ENCODE peak calls at places on chromosome 1, in five cellular contexts. V is GM23338, Z is PC-3, B is fibroblast of lung, K is H9. M is an unnamed sample. For H4K20me1, the result is how much of the 10 kb centered on the place peaks cover.

GRCh38 chr1:2528966-2529750 is 905 bp downstream of the HES5 start:
- DNase-seq in B (no peak), V (peak), Z (no peak), K (peak), M (peak)

GRCh38 chr1:39729030-39729429 is 9.7 kb upstream of the PPIE start:
- DNase-seq in V (no peak), B (peak), K (no peak), Z (peak), M (no peak)

GRCh38 chr1:234881893-234882771 is 246.5 kb downstream of the TOMM20 start:
- DNase-seq in K (no peak), B (no peak), Z (no peak), V (no peak), M (no peak)

GRCh38 chr1:52296345-52296744 is 69.7 kb downstream of the CC2D1B start:
- DNase-seq in Z (peak), K (no peak), V (peak), B (peak), M (peak)

GRCh38 chr1:42332877-42333276 is 2.2 kb downstream of the FOXJ3 start:
- DNase-seq in B (no peak), V (no peak), K (no peak), Z (no peak), M (peak)

GRCh38 chr1:172668097-172668496 is 9.2 kb downstream of the FASLG start:
- DNase-seq in B (no peak), K (no peak), V (no peak), Z (no peak), M (no peak)

GRCh38 chr1:107626075-107626796 is 338.7 kb downstream of the VAV3 start:
- DNase-seq in Z (no peak), V (no peak), B (peak), K (no peak), M (no peak)

GRCh38 chr1:207026177-207026576 is 6.4 kb downstream of the C1orf116 start:
- DNase-seq in Z (peak), K (no peak), B (peak), V (no peak), M (peak)

GRCh38 chr1:91201699-91202098 is 179.9 kb upstream of the ZNF644 start:
- DNase-seq in B (no peak), Z (no peak), V (no peak), K (no peak), M (no peak)

GRCh38 chr1:2437617-2438016 is 25.3 kb upstream of the PEX10 start:
- DNase-seq in B (no peak), K (no peak), V (no peak), Z (no peak), M (no peak)

GRCh38 chr1:207831517-207832327 is 79.2 kb downstream of the CD34 start:
- DNase-seq in Z (no peak), B (no peak), K (no peak), V (no peak), M (no peak)

DNA sequence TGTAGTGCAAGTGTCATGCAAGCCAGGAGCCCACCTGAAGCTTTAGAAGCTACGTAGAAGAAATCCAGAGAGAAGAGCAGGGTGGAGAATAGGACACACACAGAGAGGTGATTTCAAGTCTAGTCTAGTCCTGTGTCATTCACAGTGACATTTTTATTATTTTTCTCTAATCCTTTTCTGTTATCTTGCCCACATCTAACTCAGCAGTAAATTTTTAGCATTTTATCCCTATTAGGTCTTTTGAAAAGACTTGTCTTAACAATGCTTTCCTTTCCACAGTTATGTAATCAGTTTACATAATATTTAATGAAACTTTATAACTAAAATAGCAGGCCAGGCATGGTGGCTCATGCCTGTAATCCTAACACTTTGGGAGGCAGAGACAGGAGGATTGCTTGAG is 198.6 kb downstream of the ADGRL2 start:
- DNase-seq in B (no peak), V (no peak), K (no peak), Z (no peak), M (no peak)
- H4K20me1 ChIP-seq in B (under half), V (under half), K (under half), Z (under half), M (under half)

GRCh38 chr1:55179177-55179835 is 35.9 kb downstream of the USP24 start:
- DNase-seq in V (no peak), K (no peak), Z (no peak), B (peak), M (no peak)
- H4K20me1 ChIP-seq in V (under half), K (under half), Z (under half), B (under half), M (under half)

GRCh38 chr1:201576914-201577313 is 38.0 kb downstream of the NAV1 start:
- DNase-seq in K (no peak), B (no peak), Z (no peak), V (no peak), M (no peak)
- H4K20me1 ChIP-seq in K (under half), B (under half), Z (under half), V (under half), M (under half)

GRCh38 chr1:43363935-43364525 is 3.8 kb downstream of the ELOVL1 start:
- DNase-seq in Z (no peak), K (no peak), V (no peak), B (no peak), M (peak)
- H4K20me1 ChIP-seq in Z (under half), K (under half), V (under half), B (under half), M (under half)

M was measured in osteoblast.